ENCODE peak calls at places on chromosomes 4 and X, in six cellular contexts. D is GM10248, F is bronchial epithelial cell, W is tibial artery, T is fibroblast of the aortic adventitia, A is AG10803. K is an unnamed sample.

GRCh38 chrX:12425496-12425895 is 287.2 kb downstream of the FRMPD4 start:
- DNase-seq in D (no peak), F (no peak), W (no peak), T (peak; percentile 66), A (no peak), K (no peak)

GRCh38 chr4:3302164-3302785 is 9.5 kb downstream of the RGS12 start:
- DNase-seq in D (peak; percentile 64), F (no peak), W (no peak), T (no peak), A (no peak), K (no peak)

GRCh38 chr4:47209833-47210232 is 178.5 kb downstream of the GABRB1 start:
- DNase-seq in D (no peak), F (peak; percentile 69), W (no peak), T (peak; percentile 73), A (peak; percentile 42), K (peak; percentile 34)

GRCh38 chr4:5467111-5467510 is 241.2 kb downstream of the EVC2 start:
- DNase-seq in D (no peak), F (no peak), W (peak; percentile 17), T (no peak), A (no peak), K (no peak)

GRCh38 chr4:80007745-80008149 is 65.3 kb downstream of the ANTXR2 start:
- DNase-seq in D (no peak), F (peak; percentile 20), W (no peak), T (no peak), A (no peak), K (no peak)

GRCh38 chrX:109635151-109635550 is 10.2 kb upstream of the KCNE5 start:
- DNase-seq in D (no peak), F (peak; percentile 20), W (no peak), T (peak; percentile 16), A (peak; percentile 4), K (peak; percentile 26)

GRCh38 chr4:52051213-52051614 is at the start of gene SPATA18:
- DNase-seq in D (peak; percentile 49), F (no peak), W (no peak), T (no peak), A (peak; percentile 55), K (peak; percentile 18)

GRCh38 chrX:154369453-154370299 is 4.8 kb downstream of the FLNA start:
- DNase-seq in D (peak; percentile 36), F (peak; percentile 77), W (peak; percentile 93), T (peak; percentile 96), A (peak; percentile 97), K (peak; percentile 95)

GRCh38 chrX:49879656-49880277 is 483 bp downstream of the USP27X start:
- DNase-seq in D (no peak), F (no peak), W (no peak), T (no peak), A (no peak), K (no peak)

GRCh38 chr4:124708517-124709300 is 3.8 kb downstream of the ANKRD50 start:
- DNase-seq in D (no peak), F (no peak), W (no peak), T (peak; percentile 41), A (peak; percentile 43), K (peak; percentile 65)

GRCh38 chr4:47381172-47381571 is 82.3 kb downstream of the COMMD8 start:
- DNase-seq in D (no peak), F (no peak), W (no peak), T (no peak), A (no peak), K (no peak)

GRCh38 chr4:137370206-137370633 is 162.1 kb downstream of the PCDH18 start:
- DNase-seq in D (no peak), F (peak; percentile 95), W (no peak), T (peak; percentile 78), A (peak; percentile 75), K (peak; percentile 37)

GRCh38 chr4:118270492-118270891 is 82.3 kb downstream of the PRSS12 start:
- DNase-seq in D (peak; percentile 30), F (peak; percentile 71), W (no peak), T (peak; percentile 77), A (peak; percentile 51), K (peak; percentile 74)

GRCh38 chrX:70553516-70553915 is 108.9 kb downstream of the DLG3 start:
- DNase-seq in D (no peak), F (peak; percentile 17), W (no peak), T (no peak), A (no peak), K (no peak)

GRCh38 chr4:68267433-68267944 is 22.0 kb upstream of the TMPRSS11B start:
- DNase-seq in D (no peak), F (peak; percentile 43), W (no peak), T (peak; percentile 61), A (peak; percentile 1), K (peak; percentile 54)

GRCh38 chr4:184416913-184417734 is 57.2 kb downstream of the IRF2 start:
- DNase-seq in D (peak; percentile 69), F (no peak), W (no peak), T (peak; percentile 45), A (no peak), K (no peak)

GRCh38 chr4:88211473-88212252 is 53.2 kb upstream of the ABCG2 start:
- DNase-seq in D (peak; percentile 53), F (peak; percentile 34), W (no peak), T (peak; percentile 68), A (peak; percentile 36), K (peak; percentile 62)

GRCh38 chr4:47933798-47934197 is 19.4 kb upstream of the NFXL1 start:
- DNase-seq in D (peak; percentile 39), F (peak; percentile 51), W (no peak), T (peak; percentile 81), A (peak; percentile 51), K (peak; percentile 74)

GRCh38 chr4:140096921-140097320 is 57.1 kb downstream of the MAML3 start:
- DNase-seq in D (no peak), F (no peak), W (no peak), T (peak; percentile 42), A (no peak), K (peak; percentile 66)

GRCh38 chr4:33924801-33925200 is 2319.5 kb downstream of the ARAP2 start:
- DNase-seq in D (no peak), F (no peak), W (no peak), T (peak; percentile 15), A (peak; percentile 25), K (no peak)

GRCh38 chrX:72352786-72353185 is 47.1 kb upstream of the CITED1 start:
- DNase-seq in D (no peak), F (no peak), W (no peak), T (no peak), A (no peak), K (no peak)

GRCh38 chr4:113987382-113987930 is 8.0 kb upstream of the ARSJ start:
- DNase-seq in D (no peak), F (no peak), W (no peak), T (no peak), A (peak; percentile 47), K (no peak)

GRCh38 chrX:118807151-118808017 is 16.2 kb upstream of the ZCCHC12 start:
- DNase-seq in D (peak; percentile 43), F (peak; percentile 42), W (peak; percentile 68), T (peak; percentile 61), A (peak; percentile 55), K (peak; percentile 69)

GRCh38 chr4:105661028-105661427 is 47.5 kb downstream of the INTS12 start:
- DNase-seq in D (no peak), F (peak; percentile 33), W (no peak), T (no peak), A (no peak), K (no peak)

DNA sequence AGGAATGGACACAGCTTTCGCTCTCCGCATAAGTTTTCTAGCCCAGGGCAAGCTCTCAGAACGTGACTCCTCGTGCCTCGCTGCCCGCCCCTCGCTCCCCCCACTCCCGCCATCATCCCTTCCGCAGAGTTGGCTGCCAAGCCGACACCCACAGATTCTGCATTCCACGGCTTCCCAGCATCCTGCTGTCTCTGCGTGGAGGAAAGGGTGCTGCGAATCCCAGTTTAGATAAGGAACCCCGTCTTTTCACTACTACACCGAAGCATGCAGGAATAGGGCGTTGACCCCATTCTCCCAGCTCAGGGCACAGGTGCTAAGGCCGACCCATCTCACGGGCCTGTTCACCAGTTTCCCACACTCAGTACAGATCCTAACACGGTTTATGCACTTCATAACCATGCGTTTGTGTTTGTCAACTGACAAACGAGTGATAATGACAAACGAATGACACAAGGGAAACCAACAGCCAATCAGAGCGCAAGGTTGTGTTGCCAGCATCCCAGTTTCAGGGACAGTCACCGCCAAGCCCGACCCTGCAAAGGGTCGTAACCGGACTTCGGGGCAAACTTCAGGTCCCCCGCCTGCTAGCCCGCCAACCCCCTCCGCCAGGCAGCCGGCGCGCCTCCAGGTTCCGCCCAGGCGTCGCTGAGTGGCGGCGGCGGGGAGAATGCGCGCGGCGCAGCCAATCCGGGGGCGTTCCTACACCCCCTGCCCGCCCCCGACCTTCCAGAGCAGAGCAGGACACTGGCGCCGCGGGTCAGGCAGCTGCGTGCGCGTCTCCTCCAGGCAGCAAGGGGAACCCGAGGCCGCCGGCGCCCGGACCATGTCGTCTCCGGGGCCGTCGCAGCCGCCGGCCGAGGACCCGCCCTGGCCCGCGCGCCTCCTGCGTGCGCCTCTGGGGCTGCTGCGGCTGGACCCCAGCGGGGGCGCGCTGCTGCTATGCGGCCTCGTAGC is at the start of gene CYP2U1:
- DNase-seq in D (peak; percentile 89), F (peak; percentile 41), W (peak; percentile 95), T (peak; percentile 69), A (peak; percentile 63), K (peak; percentile 84)
- TF ChIP-seq CTCF in D (no peak), F (no peak), W (peak; percentile 20), T (no peak), A (no peak), K (no peak)

GRCh38 chr4:93897559-93897958 is 69.0 kb downstream of the ATOH1 start:
- DNase-seq in D (no peak), F (peak; percentile 33), W (no peak), T (no peak), A (no peak), K (peak; percentile 0)
- TF ChIP-seq CTCF in D (peak; percentile 32), F (peak; percentile 25), W (no peak), T (no peak), A (no peak), K (no peak)

DNA sequence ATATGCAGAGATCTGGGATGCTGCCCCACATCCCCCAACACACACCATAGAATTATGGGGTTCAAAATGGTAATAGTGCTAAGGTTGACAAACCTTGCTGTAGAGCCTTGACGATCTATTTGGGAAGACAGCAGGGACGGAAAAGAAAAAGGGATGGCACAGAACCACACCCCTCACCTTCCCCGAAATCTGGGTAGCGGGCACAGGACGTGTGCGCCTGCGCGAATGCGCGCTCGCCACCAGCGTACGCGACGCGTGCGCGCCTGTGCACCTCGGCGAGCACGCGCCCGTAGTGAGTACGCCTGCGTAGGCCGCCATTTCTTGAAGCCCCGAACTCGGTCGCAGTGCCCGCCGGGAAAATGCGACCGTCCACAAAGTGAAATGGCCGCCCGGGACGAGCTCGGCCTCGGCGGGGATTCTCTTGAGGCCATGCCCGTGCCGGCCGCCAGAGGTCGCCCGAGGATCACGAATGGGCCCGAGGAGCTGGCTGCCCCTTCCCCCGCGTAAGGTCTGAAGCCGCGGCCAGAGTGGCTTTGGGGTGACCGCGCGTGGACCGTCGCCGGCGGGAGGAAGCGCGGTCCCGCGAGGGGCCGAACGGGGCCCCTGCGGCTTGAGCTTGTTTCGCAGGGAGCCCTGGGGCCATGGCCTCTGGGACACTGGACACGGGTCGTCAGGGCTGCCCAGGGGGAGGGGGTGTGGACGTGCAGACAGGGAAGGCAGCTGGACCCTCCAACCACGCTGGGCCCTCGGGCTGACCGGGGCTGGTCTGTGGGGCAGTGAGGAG is 43.7 kb downstream of the ZNF185 start:
- DNase-seq in D (peak; percentile 93), F (peak; percentile 72), W (peak; percentile 94), T (peak; percentile 89), A (peak; percentile 91), K (peak; percentile 92)
- TF ChIP-seq CTCF in D (peak; percentile 68), F (peak; percentile 73), W (peak; percentile 75), T (peak; percentile 70), A (peak; percentile 59), K (peak; percentile 68)

DNA sequence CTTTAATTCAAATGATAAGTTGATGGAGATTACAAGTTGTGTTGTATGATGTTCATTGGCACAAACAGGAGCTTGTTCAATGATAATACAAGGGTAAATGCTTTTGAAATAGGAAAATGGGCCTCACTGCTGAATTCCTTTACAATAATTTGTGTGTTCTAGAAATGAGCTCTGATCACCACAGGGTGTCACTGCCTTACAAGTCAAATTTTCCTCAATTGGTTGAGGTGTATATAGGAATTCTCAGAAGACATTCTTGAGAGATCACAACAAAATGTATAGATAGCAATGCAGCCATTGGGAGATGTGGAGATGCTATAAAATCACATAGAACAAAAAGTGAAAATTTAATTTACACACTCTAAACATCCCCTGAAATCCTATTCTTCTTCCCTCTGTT is 49.6 kb downstream of the KLF8 start:
- DNase-seq in D (no peak), F (peak; percentile 15), W (no peak), T (peak; percentile 38), A (peak; percentile 13), K (peak; percentile 26)
- TF ChIP-seq CTCF in D (peak; percentile 15), F (peak; percentile 16), W (no peak), T (peak; percentile 22), A (peak; percentile 47), K (no peak)